ENCODE peak calls at places on chromosomes 1 and 21, in seven cellular contexts. One of them, this sample, is unnamed.

GRCh38 chr1:234602334-234603220 is 7.4 kb downstream of the IRF2BP2 start:
- DNase-seq in neural progenitor cell: no peak
- DNase-seq in naive thymus-derived CD4-positive, alpha-beta T cell: no peak
- DNase-seq in CD8-positive, alpha-beta memory T cell: no peak
- DNase-seq in SJSA1: peak; percentile 90
- DNase-seq in cardiac muscle cell: peak; percentile 88
- DNase-seq in brain microvascular endothelial cell: peak; percentile 92
- DNase-seq in this sample: no peak

GRCh38 chr21:32347887-32348450 is 44.8 kb downstream of the URB1 start:
- DNase-seq in neural progenitor cell: no peak
- DNase-seq in naive thymus-derived CD4-positive, alpha-beta T cell: no peak
- DNase-seq in CD8-positive, alpha-beta memory T cell: no peak
- DNase-seq in SJSA1: no peak
- DNase-seq in cardiac muscle cell: no peak
- DNase-seq in brain microvascular endothelial cell: no peak
- DNase-seq in this sample: no peak

GRCh38 chr1:43405219-43405875 is 15.6 kb downstream of the SZT2 start:
- DNase-seq in neural progenitor cell: no peak
- DNase-seq in naive thymus-derived CD4-positive, alpha-beta T cell: no peak
- DNase-seq in CD8-positive, alpha-beta memory T cell: no peak
- DNase-seq in SJSA1: no peak
- DNase-seq in cardiac muscle cell: peak; percentile 44
- DNase-seq in brain microvascular endothelial cell: no peak
- DNase-seq in this sample: no peak

GRCh38 chr1:15354580-15354965 is 55.1 kb upstream of the EFHD2 start:
- DNase-seq in neural progenitor cell: no peak
- DNase-seq in naive thymus-derived CD4-positive, alpha-beta T cell: no peak
- DNase-seq in CD8-positive, alpha-beta memory T cell: no peak
- DNase-seq in SJSA1: peak; percentile 48
- DNase-seq in cardiac muscle cell: peak; percentile 32
- DNase-seq in brain microvascular endothelial cell: peak; percentile 40
- DNase-seq in this sample: no peak

GRCh38 chr1:218025454-218025853 is 259.6 kb upstream of the RRP15 start:
- DNase-seq in neural progenitor cell: no peak
- DNase-seq in naive thymus-derived CD4-positive, alpha-beta T cell: no peak
- DNase-seq in CD8-positive, alpha-beta memory T cell: no peak
- DNase-seq in SJSA1: no peak
- DNase-seq in cardiac muscle cell: no peak
- DNase-seq in brain microvascular endothelial cell: no peak
- DNase-seq in this sample: no peak

GRCh38 chr1:224928906-224929305 is 569 bp upstream of the DNAH14 start:
- DNase-seq in neural progenitor cell: no peak
- DNase-seq in naive thymus-derived CD4-positive, alpha-beta T cell: no peak
- DNase-seq in CD8-positive, alpha-beta memory T cell: no peak
- DNase-seq in SJSA1: no peak
- DNase-seq in cardiac muscle cell: no peak
- DNase-seq in brain microvascular endothelial cell: no peak
- DNase-seq in this sample: no peak

GRCh38 chr1:19485362-19486187 is at the start of gene CAPZB:
- DNase-seq in neural progenitor cell: peak; percentile 97
- DNase-seq in naive thymus-derived CD4-positive, alpha-beta T cell: peak; percentile 91
- DNase-seq in CD8-positive, alpha-beta memory T cell: peak; percentile 96
- DNase-seq in SJSA1: peak; percentile 90
- DNase-seq in cardiac muscle cell: peak; percentile 95
- DNase-seq in brain microvascular endothelial cell: peak; percentile 71
- DNase-seq in this sample: peak; percentile 94

GRCh38 chr1:6460349-6461236 is 5.4 kb downstream of the TNFRSF25 start:
- DNase-seq in neural progenitor cell: no peak
- DNase-seq in naive thymus-derived CD4-positive, alpha-beta T cell: peak; percentile 92
- DNase-seq in CD8-positive, alpha-beta memory T cell: peak; percentile 86
- DNase-seq in SJSA1: no peak
- DNase-seq in cardiac muscle cell: peak; percentile 26
- DNase-seq in brain microvascular endothelial cell: no peak
- DNase-seq in this sample: no peak

GRCh38 chr1:58649555-58649954 is 50.3 kb downstream of the MYSM1 start:
- DNase-seq in neural progenitor cell: no peak
- DNase-seq in naive thymus-derived CD4-positive, alpha-beta T cell: peak; percentile 24
- DNase-seq in CD8-positive, alpha-beta memory T cell: no peak
- DNase-seq in SJSA1: no peak
- DNase-seq in cardiac muscle cell: peak; percentile 9
- DNase-seq in brain microvascular endothelial cell: no peak
- DNase-seq in this sample: no peak

GRCh38 chr1:198449727-198450433 is 90.6 kb downstream of the ATP6V1G3 start:
- DNase-seq in neural progenitor cell: no peak
- DNase-seq in naive thymus-derived CD4-positive, alpha-beta T cell: no peak
- DNase-seq in CD8-positive, alpha-beta memory T cell: no peak
- DNase-seq in SJSA1: no peak
- DNase-seq in cardiac muscle cell: peak; percentile 61
- DNase-seq in brain microvascular endothelial cell: peak; percentile 31
- DNase-seq in this sample: no peak

GRCh38 chr1:115837762-115838421 is 3.0 kb downstream of the NHLH2 start:
- DNase-seq in neural progenitor cell: peak; percentile 42
- DNase-seq in naive thymus-derived CD4-positive, alpha-beta T cell: no peak
- DNase-seq in CD8-positive, alpha-beta memory T cell: no peak
- DNase-seq in SJSA1: no peak
- DNase-seq in cardiac muscle cell: no peak
- DNase-seq in brain microvascular endothelial cell: no peak
- DNase-seq in this sample: peak; percentile 65

GRCh38 chr1:47023268-47024137 is at the start of gene CYP4X1:
- DNase-seq in neural progenitor cell: peak; percentile 62
- DNase-seq in naive thymus-derived CD4-positive, alpha-beta T cell: no peak
- DNase-seq in CD8-positive, alpha-beta memory T cell: no peak
- DNase-seq in SJSA1: no peak
- DNase-seq in cardiac muscle cell: peak; percentile 64
- DNase-seq in brain microvascular endothelial cell: no peak
- DNase-seq in this sample: peak; percentile 53

GRCh38 chr21:36847189-36847588 is 119.3 kb downstream of the HLCS start:
- DNase-seq in neural progenitor cell: no peak
- DNase-seq in naive thymus-derived CD4-positive, alpha-beta T cell: no peak
- DNase-seq in CD8-positive, alpha-beta memory T cell: no peak
- DNase-seq in SJSA1: peak; percentile 76
- DNase-seq in cardiac muscle cell: peak; percentile 58
- DNase-seq in brain microvascular endothelial cell: peak; percentile 76
- DNase-seq in this sample: peak; percentile 59

GRCh38 chr1:220892086-220892376 is 12.8 kb downstream of the HLX start:
- DNase-seq in neural progenitor cell: no peak
- DNase-seq in naive thymus-derived CD4-positive, alpha-beta T cell: no peak
- DNase-seq in CD8-positive, alpha-beta memory T cell: no peak
- DNase-seq in SJSA1: no peak
- DNase-seq in cardiac muscle cell: no peak
- DNase-seq in brain microvascular endothelial cell: no peak
- DNase-seq in this sample: no peak

GRCh38 chr1:81811757-81812371 is 11.1 kb downstream of the ADGRL2 start:
- DNase-seq in neural progenitor cell: no peak
- DNase-seq in naive thymus-derived CD4-positive, alpha-beta T cell: no peak
- DNase-seq in CD8-positive, alpha-beta memory T cell: no peak
- DNase-seq in SJSA1: no peak
- DNase-seq in cardiac muscle cell: no peak
- DNase-seq in brain microvascular endothelial cell: no peak
- DNase-seq in this sample: no peak

GRCh38 chr1:93827128-93827527 is 51.9 kb downstream of the DNTTIP2 start:
- DNase-seq in neural progenitor cell: no peak
- DNase-seq in naive thymus-derived CD4-positive, alpha-beta T cell: no peak
- DNase-seq in CD8-positive, alpha-beta memory T cell: no peak
- DNase-seq in SJSA1: no peak
- DNase-seq in cardiac muscle cell: no peak
- DNase-seq in brain microvascular endothelial cell: no peak
- DNase-seq in this sample: no peak

GRCh38 chr1:171286032-171286705 is 27.8 kb upstream of the FMO4 start:
- DNase-seq in neural progenitor cell: no peak
- DNase-seq in naive thymus-derived CD4-positive, alpha-beta T cell: no peak
- DNase-seq in CD8-positive, alpha-beta memory T cell: no peak
- DNase-seq in SJSA1: no peak
- DNase-seq in cardiac muscle cell: peak; percentile 33
- DNase-seq in brain microvascular endothelial cell: peak; percentile 1
- DNase-seq in this sample: no peak

GRCh38 chr1:180042994-180043622 is 88.5 kb downstream of the CEP350 start:
- DNase-seq in neural progenitor cell: no peak
- DNase-seq in naive thymus-derived CD4-positive, alpha-beta T cell: no peak
- DNase-seq in CD8-positive, alpha-beta memory T cell: no peak
- DNase-seq in SJSA1: no peak
- DNase-seq in cardiac muscle cell: peak; percentile 58
- DNase-seq in brain microvascular endothelial cell: peak; percentile 42
- DNase-seq in this sample: peak; percentile 0

GRCh38 chr1:85219853-85220610 is 19.2 kb upstream of the SYDE2 start:
- DNase-seq in neural progenitor cell: no peak
- DNase-seq in naive thymus-derived CD4-positive, alpha-beta T cell: no peak
- DNase-seq in CD8-positive, alpha-beta memory T cell: no peak
- DNase-seq in SJSA1: no peak
- DNase-seq in cardiac muscle cell: no peak
- DNase-seq in brain microvascular endothelial cell: no peak
- DNase-seq in this sample: no peak

GRCh38 chr1:113405573-113405972 is 15.3 kb downstream of the MAGI3 start:
- DNase-seq in neural progenitor cell: peak; percentile 15
- DNase-seq in naive thymus-derived CD4-positive, alpha-beta T cell: no peak
- DNase-seq in CD8-positive, alpha-beta memory T cell: no peak
- DNase-seq in SJSA1: no peak
- DNase-seq in cardiac muscle cell: no peak
- DNase-seq in brain microvascular endothelial cell: peak; percentile 5
- DNase-seq in this sample: no peak

GRCh38 chr1:205610036-205610435 is 21.8 kb downstream of the ELK4 start:
- DNase-seq in neural progenitor cell: no peak
- DNase-seq in naive thymus-derived CD4-positive, alpha-beta T cell: no peak
- DNase-seq in CD8-positive, alpha-beta memory T cell: no peak
- DNase-seq in SJSA1: no peak
- DNase-seq in cardiac muscle cell: peak; percentile 58
- DNase-seq in brain microvascular endothelial cell: peak; percentile 49
- DNase-seq in this sample: peak; percentile 79

DNA sequence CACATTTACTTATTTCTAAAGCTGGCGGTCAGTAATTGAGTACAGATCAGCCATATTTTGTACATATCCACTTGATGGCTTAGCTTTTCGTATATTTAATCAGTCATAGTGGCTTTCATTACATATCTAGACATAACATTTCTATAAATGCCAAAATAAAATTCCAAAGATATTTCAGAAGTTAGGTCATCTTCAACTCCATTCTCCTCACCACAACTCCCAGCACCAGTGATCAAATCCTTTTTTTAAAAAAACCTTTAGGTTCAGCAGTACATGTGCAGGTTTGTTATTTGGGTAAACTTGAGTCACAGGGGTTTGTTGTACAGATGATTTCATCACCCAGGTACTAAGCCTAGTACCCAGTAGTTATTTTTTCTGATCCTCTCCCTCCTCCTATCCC is 53.9 kb upstream of the GNG4 start:
- DNase-seq in neural progenitor cell: no peak
- DNase-seq in naive thymus-derived CD4-positive, alpha-beta T cell: no peak
- DNase-seq in CD8-positive, alpha-beta memory T cell: no peak
- DNase-seq in SJSA1: peak; percentile 20
- DNase-seq in cardiac muscle cell: peak; percentile 43
- DNase-seq in brain microvascular endothelial cell: peak; percentile 38
- DNase-seq in this sample: no peak
- H3K27ac ChIP-seq in neural progenitor cell: no peak overlapping the region
- H3K27ac ChIP-seq in naive thymus-derived CD4-positive, alpha-beta T cell: no peak overlapping the region
- H3K27ac ChIP-seq in CD8-positive, alpha-beta memory T cell: no peak overlapping the region
- H3K27ac ChIP-seq in SJSA1: peak overlapping the region; percentile 9
- H3K27ac ChIP-seq in cardiac muscle cell: no peak overlapping the region
- H3K27ac ChIP-seq in brain microvascular endothelial cell: no peak overlapping the region
- H3K27ac ChIP-seq in this sample: no peak overlapping the region

GRCh38 chr1:61182049-61182448 is 99.7 kb downstream of the NFIA start:
- DNase-seq in neural progenitor cell: no peak
- DNase-seq in naive thymus-derived CD4-positive, alpha-beta T cell: no peak
- DNase-seq in CD8-positive, alpha-beta memory T cell: no peak
- DNase-seq in SJSA1: no peak
- DNase-seq in cardiac muscle cell: peak; percentile 66
- DNase-seq in brain microvascular endothelial cell: peak; percentile 83
- DNase-seq in this sample: no peak
- H3K27ac ChIP-seq in neural progenitor cell: no peak overlapping the region
- H3K27ac ChIP-seq in naive thymus-derived CD4-positive, alpha-beta T cell: no peak overlapping the region
- H3K27ac ChIP-seq in CD8-positive, alpha-beta memory T cell: no peak overlapping the region
- H3K27ac ChIP-seq in SJSA1: no peak overlapping the region
- H3K27ac ChIP-seq in cardiac muscle cell: peak overlapping the region; percentile 40
- H3K27ac ChIP-seq in brain microvascular endothelial cell: peak overlapping the region; percentile 58
- H3K27ac ChIP-seq in this sample: no peak overlapping the region

DNA sequence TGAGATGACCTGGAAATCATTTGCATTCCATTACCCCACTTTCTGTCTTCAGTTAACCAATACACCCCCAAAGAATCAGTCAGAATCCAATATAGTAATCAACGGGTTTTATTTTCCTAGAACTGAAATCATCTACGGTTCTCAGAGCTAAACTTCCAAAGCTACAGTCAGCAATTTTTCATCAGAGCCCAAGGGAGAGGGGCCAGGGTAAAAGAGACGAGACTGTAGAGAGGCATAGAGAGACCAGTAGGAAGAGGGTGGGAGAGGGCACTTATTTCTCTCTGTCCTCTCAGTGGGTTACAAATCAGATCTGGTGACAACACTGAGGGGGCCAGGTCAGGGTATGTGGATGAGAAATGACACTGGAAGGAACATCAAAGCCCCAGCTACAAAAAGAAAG is 1.1 kb upstream of the MRPL24 start:
- DNase-seq in neural progenitor cell: no peak
- DNase-seq in naive thymus-derived CD4-positive, alpha-beta T cell: no peak
- DNase-seq in CD8-positive, alpha-beta memory T cell: no peak
- DNase-seq in SJSA1: no peak
- DNase-seq in cardiac muscle cell: no peak
- DNase-seq in brain microvascular endothelial cell: no peak
- DNase-seq in this sample: no peak
- H3K27ac ChIP-seq in neural progenitor cell: peak overlapping the region; percentile 52
- H3K27ac ChIP-seq in naive thymus-derived CD4-positive, alpha-beta T cell: peak overlapping the region; percentile 90
- H3K27ac ChIP-seq in CD8-positive, alpha-beta memory T cell: no peak overlapping the region
- H3K27ac ChIP-seq in SJSA1: peak overlapping the region; percentile 27
- H3K27ac ChIP-seq in cardiac muscle cell: peak overlapping the region; percentile 88
- H3K27ac ChIP-seq in brain microvascular endothelial cell: no peak overlapping the region
- H3K27ac ChIP-seq in this sample: no peak overlapping the region

GRCh38 chr21:41762753-41763152 is 4.1 kb downstream of the RIPK4 start:
- DNase-seq in neural progenitor cell: peak; percentile 58
- DNase-seq in naive thymus-derived CD4-positive, alpha-beta T cell: no peak
- DNase-seq in CD8-positive, alpha-beta memory T cell: no peak
- DNase-seq in SJSA1: no peak
- DNase-seq in cardiac muscle cell: no peak
- DNase-seq in brain microvascular endothelial cell: no peak
- DNase-seq in this sample: no peak

GRCh38 chr21:41763398-41763931 is 3.4 kb downstream of the RIPK4 start:
- DNase-seq in neural progenitor cell: peak; percentile 55
- DNase-seq in naive thymus-derived CD4-positive, alpha-beta T cell: no peak
- DNase-seq in CD8-positive, alpha-beta memory T cell: no peak
- DNase-seq in SJSA1: no peak
- DNase-seq in cardiac muscle cell: no peak
- DNase-seq in brain microvascular endothelial cell: no peak
- DNase-seq in this sample: peak; percentile 65

GRCh38 chr21:41763996-41764395 is 2.9 kb downstream of the RIPK4 start:
- DNase-seq in neural progenitor cell: no peak
- DNase-seq in naive thymus-derived CD4-positive, alpha-beta T cell: no peak
- DNase-seq in CD8-positive, alpha-beta memory T cell: no peak
- DNase-seq in SJSA1: no peak
- DNase-seq in cardiac muscle cell: no peak
- DNase-seq in brain microvascular endothelial cell: no peak
- DNase-seq in this sample: no peak

GRCh38 chr21:41761211-41762181 is 5.4 kb downstream of the RIPK4 start:
- DNase-seq in neural progenitor cell: peak; percentile 59
- DNase-seq in naive thymus-derived CD4-positive, alpha-beta T cell: no peak
- DNase-seq in CD8-positive, alpha-beta memory T cell: no peak
- DNase-seq in SJSA1: peak; percentile 62
- DNase-seq in cardiac muscle cell: peak; percentile 34
- DNase-seq in brain microvascular endothelial cell: no peak
- DNase-seq in this sample: no peak

DNA sequence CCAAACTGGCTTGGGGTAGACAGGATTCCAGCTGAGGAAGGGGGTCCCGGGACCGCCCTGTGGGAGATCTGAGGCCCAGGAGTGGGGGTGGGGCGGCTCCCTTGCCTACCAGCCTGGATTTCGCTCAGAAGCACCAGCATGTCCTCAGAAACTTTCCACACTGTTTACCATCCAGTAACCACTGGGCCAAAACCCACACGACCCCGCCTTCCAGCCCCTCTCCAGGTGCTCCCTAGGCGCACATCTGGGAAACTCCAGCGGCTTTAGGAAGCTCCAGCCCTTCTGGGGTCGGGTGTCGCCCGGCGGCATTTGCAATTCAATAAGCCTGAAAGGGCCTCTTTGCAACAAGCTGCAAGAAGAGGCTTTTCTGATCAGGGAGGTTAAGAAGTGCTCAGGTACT is 4.6 kb downstream of the RIPK4 start:
- DNase-seq in neural progenitor cell: peak; percentile 89
- DNase-seq in naive thymus-derived CD4-positive, alpha-beta T cell: no peak
- DNase-seq in CD8-positive, alpha-beta memory T cell: no peak
- DNase-seq in SJSA1: no peak
- DNase-seq in cardiac muscle cell: no peak
- DNase-seq in brain microvascular endothelial cell: no peak
- DNase-seq in this sample: peak; percentile 82
- H3K27ac ChIP-seq in neural progenitor cell: no peak overlapping the region
- H3K27ac ChIP-seq in naive thymus-derived CD4-positive, alpha-beta T cell: no peak overlapping the region
- H3K27ac ChIP-seq in CD8-positive, alpha-beta memory T cell: no peak overlapping the region
- H3K27ac ChIP-seq in SJSA1: no peak overlapping the region
- H3K27ac ChIP-seq in cardiac muscle cell: no peak overlapping the region
- H3K27ac ChIP-seq in brain microvascular endothelial cell: no peak overlapping the region
- H3K27ac ChIP-seq in this sample: no peak overlapping the region